ENCODE peak calls at places on chromosomes 3 and 15, in four cellular contexts. V is fibroblast of pulmonary artery, R is NCI-H2081, Q is anterior cingulate cortex. O is an unnamed sample.

GRCh38 chr3:3305087-3305486 is 125.6 kb upstream of the CRBN start:
- DNase-seq in V (no peak), Q (no peak), R (no peak), O (no peak)

GRCh38 chr15:78551902-78552301 is 11.7 kb downstream of the PSMA4 start:
- DNase-seq in V (no peak), Q (no peak), R (no peak), O (no peak)

GRCh38 chr15:88512606-88513005 is 33.9 kb downstream of the DET1 start:
- DNase-seq in R (no peak), V (no peak), Q (no peak), O (no peak)

GRCh38 chr15:48336940-48337339 is 5.7 kb downstream of the DUT start:
- DNase-seq in R (peak), Q (no peak), V (peak), O (no peak)

GRCh38 chr3:134485620-134486576 is at the start of the genes ANAPC13 and CEP63:
- DNase-seq in Q (peak), R (peak), V (peak), O (peak)

GRCh38 chr15:48774484-48774883 is 36.4 kb downstream of the CEP152 start:
- DNase-seq in R (no peak), V (no peak), Q (no peak), O (no peak)

GRCh38 chr3:139120336-139120971 is 75.8 kb upstream of the PRR23C start:
- DNase-seq in V (peak), R (no peak), Q (no peak), O (no peak)

GRCh38 chr3:64988188-64988587 is 300.4 kb upstream of the ADAMTS9 start:
- DNase-seq in Q (no peak), R (peak), V (peak), O (no peak)

GRCh38 chr3:177705976-177706866 is 508.9 kb upstream of the TBL1XR1 start:
- DNase-seq in V (no peak), R (no peak), Q (no peak), O (peak)

GRCh38 chr15:70762469-70763119 is 764 bp downstream of the UACA start:
- DNase-seq in R (no peak), V (peak), Q (no peak), O (peak)

GRCh38 chr3:50226888-50227389 is 9.1 kb upstream of the GNAI2 start:
- DNase-seq in V (peak), Q (peak), R (peak), O (no peak)

GRCh38 chr15:65423150-65423976 is 616 bp upstream of the IGDCC4 start:
- DNase-seq in Q (no peak), R (no peak), V (no peak), O (no peak)

GRCh38 chr3:131232711-131233267 is 148.8 kb upstream of the NUDT16 start:
- DNase-seq in Q (no peak), R (no peak), V (no peak), O (no peak)

GRCh38 chr15:84810073-84810840 is 6.9 kb upstream of the ALPK3 start:
- DNase-seq in Q (no peak), R (no peak), V (no peak), O (no peak)

GRCh38 chr3:173584834-173585831 is 187.6 kb downstream of the NLGN1 start:
- DNase-seq in V (peak), Q (peak), R (peak), O (peak)

GRCh38 chr15:71940004-71940588 is 129.7 kb downstream of the NR2E3 start:
- DNase-seq in Q (peak), V (no peak), R (no peak), O (no peak)

GRCh38 chr3:79019137-79019923 is 748.5 kb downstream of the ROBO1 start:
- DNase-seq in Q (peak), V (peak), R (peak), O (peak)

GRCh38 chr3:112086857-112087524 is 802 bp downstream of the C3orf52 start:
- DNase-seq in R (no peak), Q (no peak), V (peak), O (no peak)

O was measured in Right ventricle myocardium superior.